ENCODE peak calls at places on chromosomes 16 and 17, in seven cellular contexts. E is type B pancreatic cell, S is AG08395, G is AG04449, V is ovary, T is cerebellar cortex, A is non-pigmented ciliary epithelial cell. H is an unnamed sample.

GRCh38 chr16:4855371-4855770 is 8.1 kb downstream of the UBN1 start:
- DNase-seq in E (no peak), S (no peak), G (no peak), V (peak), T (no peak), A (no peak), H (no peak)

GRCh38 chr16:1430214-1430758 is 592 bp upstream of the PERCC1 start:
- DNase-seq in E (no peak), S (no peak), G (no peak), V (no peak), T (no peak), A (no peak), H (no peak)

GRCh38 chr17:66264696-66265095 is 35.5 kb upstream of the APOH start:
- DNase-seq in E (no peak), S (no peak), G (no peak), V (no peak), T (no peak), A (no peak), H (no peak)

GRCh38 chr17:39195568-39196160 is 1.8 kb downstream of the CACNB1 start:
- DNase-seq in E (no peak), S (no peak), G (no peak), V (no peak), T (peak), A (no peak), H (no peak)

GRCh38 chr16:1512174-1512573 is 19.0 kb downstream of the TELO2 start:
- DNase-seq in E (no peak), S (no peak), G (no peak), V (no peak), T (no peak), A (no peak), H (no peak)

GRCh38 chr17:49677134-49677932 is 564 bp downstream of the SPOP start:
- DNase-seq in E (peak), S (peak), G (peak), V (peak), T (peak), A (peak), H (peak)

GRCh38 chr16:27234171-27234570 is 30.8 kb downstream of the KDM8 start:
- DNase-seq in E (no peak), S (no peak), G (no peak), V (no peak), T (no peak), A (no peak), H (no peak)

GRCh38 chr16:68825427-68825826 is 17.9 kb upstream of the TANGO6 start:
- DNase-seq in E (no peak), S (no peak), G (no peak), V (no peak), T (no peak), A (no peak), H (no peak)

GRCh38 chr17:36652716-36653115 is 51.3 kb downstream of the MRM1 start:
- DNase-seq in E (no peak), S (no peak), G (no peak), V (no peak), T (no peak), A (no peak), H (peak)

GRCh38 chr17:15451681-15452080 is 15.7 kb downstream of the CDRT4 start:
- DNase-seq in E (no peak), S (no peak), G (no peak), V (no peak), T (no peak), A (no peak), H (peak)

GRCh38 chr16:81650982-81651562 is 128.0 kb upstream of the PLCG2 start:
- DNase-seq in E (no peak), S (no peak), G (no peak), V (peak), T (no peak), A (no peak), H (peak)

GRCh38 chr17:42928714-42929496 is 28.3 kb downstream of the G6PC1 start:
- DNase-seq in E (no peak), S (peak), G (peak), V (peak), T (peak), A (peak), H (peak)

GRCh38 chr17:12613566-12613965 is 52.1 kb upstream of the MYOCD start:
- DNase-seq in E (no peak), S (peak), G (no peak), V (no peak), T (no peak), A (no peak), H (peak)

GRCh38 chr17:45101546-45101882 is 30.8 kb downstream of the PLCD3 start:
- DNase-seq in E (no peak), S (no peak), G (no peak), V (no peak), T (no peak), A (no peak), H (no peak)

GRCh38 chr16:69204106-69204655 is 17.2 kb downstream of the SNTB2 start:
- DNase-seq in E (no peak), S (no peak), G (no peak), V (no peak), T (no peak), A (no peak), H (no peak)

GRCh38 chr16:84448444-84448843 is 56.0 kb downstream of the MEAK7 start:
- DNase-seq in E (peak), S (no peak), G (no peak), V (no peak), T (no peak), A (no peak), H (no peak)

GRCh38 chr17:65228734-65229390 is 91.7 kb downstream of the RGS9 start:
- DNase-seq in E (no peak), S (no peak), G (no peak), V (no peak), T (no peak), A (no peak), H (peak)

GRCh38 chr16:30889721-30890120 is 4.2 kb downstream of the BCL7C start:
- DNase-seq in E (no peak), S (no peak), G (no peak), V (no peak), T (no peak), A (no peak), H (no peak)

GRCh38 chr16:30619643-30620042 is 9.5 kb upstream of the ZNF689 start:
- DNase-seq in E (no peak), S (no peak), G (no peak), V (no peak), T (no peak), A (no peak), H (no peak)

GRCh38 chr17:68812876-68813584 is 142.2 kb downstream of the ABCA8 start:
- DNase-seq in E (no peak), S (peak), G (no peak), V (no peak), T (no peak), A (no peak), H (peak)

GRCh38 chr16:86740817-86741799 is 162.8 kb downstream of the FOXL1 start:
- DNase-seq in E (no peak), S (peak), G (no peak), V (no peak), T (peak), A (peak), H (peak)

GRCh38 chr17:7688808-7689316 is 585 bp downstream of the WRAP53 start:
- DNase-seq in E (no peak), S (no peak), G (no peak), V (no peak), T (no peak), A (no peak), H (no peak)

GRCh38 chr17:80477647-80478478 is 1.5 kb upstream of the NPTX1 start:
- DNase-seq in E (no peak), S (peak), G (no peak), V (peak), T (peak), A (no peak), H (peak)

GRCh38 chr16:1167276-1168107 is 14.6 kb downstream of the CACNA1H start:
- DNase-seq in E (no peak), S (no peak), G (no peak), V (no peak), T (peak), A (no peak), H (no peak)

GRCh38 chr16:84700518-84701277 is 898 bp downstream of the USP10 start:
- DNase-seq in E (no peak), S (peak), G (no peak), V (no peak), T (peak), A (no peak), H (peak)

GRCh38 chr17:71516149-71516548 is 604.7 kb upstream of the SOX9 start:
- DNase-seq in E (no peak), S (no peak), G (no peak), V (no peak), T (no peak), A (no peak), H (no peak)

GRCh38 chr17:77090476-77090875 is 50.3 kb upstream of the SEC14L1 start:
- DNase-seq in E (no peak), S (no peak), G (no peak), V (no peak), T (no peak), A (no peak), H (no peak)

GRCh38 chr17:78601577-78602190 is 24.5 kb upstream of the DNAH17 start:
- DNase-seq in E (no peak), S (no peak), G (no peak), V (no peak), T (no peak), A (no peak), H (no peak)

GRCh38 chr16:87163637-87164036 is 153.6 kb downstream of the C16orf95 start:
- DNase-seq in E (no peak), S (no peak), G (no peak), V (no peak), T (no peak), A (no peak), H (peak)

GRCh38 chr16:24753437-24753836 is 24.0 kb downstream of the TNRC6A start:
- DNase-seq in E (no peak), S (no peak), G (no peak), V (no peak), T (no peak), A (no peak), H (no peak)

GRCh38 chr16:46691720-46692119 is 2.3 kb downstream of the ORC6 start:
- DNase-seq in E (no peak), S (no peak), G (no peak), V (no peak), T (no peak), A (no peak), H (peak)

GRCh38 chr17:80885922-80886582 is 105.6 kb upstream of the CHMP6 start:
- DNase-seq in E (no peak), S (no peak), G (no peak), V (no peak), T (no peak), A (no peak), H (no peak)

GRCh38 chr16:24036614-24037013 is 200.8 kb downstream of the PRKCB start:
- DNase-seq in E (no peak), S (peak), G (no peak), V (no peak), T (peak), A (peak), H (peak)

GRCh38 chr17:79045001-79045729 is 21.2 kb downstream of the C1QTNF1 start:
- DNase-seq in E (no peak), S (no peak), G (no peak), V (no peak), T (no peak), A (no peak), H (no peak)

GRCh38 chr16:87945351-87946042 is 5.7 kb upstream of the BANP start:
- DNase-seq in E (no peak), S (no peak), G (no peak), V (peak), T (peak), A (no peak), H (peak)

GRCh38 chr17:19384723-19385391 is 2.1 kb downstream of the MFAP4 start:
- DNase-seq in E (no peak), S (peak), G (no peak), V (peak), T (no peak), A (peak), H (peak)

GRCh38 chr17:45146166-45146565 is 2.1 kb upstream of the HEXIM1 start:
- DNase-seq in E (no peak), S (no peak), G (no peak), V (no peak), T (no peak), A (no peak), H (no peak)

H was measured in choroid plexus epithelial cell.